ENCODE peak calls at places on chromosomes 4 and X, in five cellular contexts. S is A172; K is stimulated activated CD8-positive, alpha-beta memory T cell treated with anti-CD3 and anti-CD28 coated beads, Interleukin-7, amount 100 ng/mL, for 1 hour; H is ureter; W is kidney glomerular epithelial cell. Z is an unnamed sample.

GRCh38 chr4:44038811-44039210 is 409.8 kb downstream of the KCTD8 start:
- DNase-seq in W (no peak), K (no peak), S (no peak), H (no peak), Z (no peak)

GRCh38 chr4:17664755-17665154 is 50.3 kb downstream of the MED28 start:
- DNase-seq in W (no peak), H (no peak), K (no peak), S (no peak), Z (no peak)

GRCh38 chrX:109533631-109534030 is 3.0 kb upstream of the NXT2 start:
- DNase-seq in S (no peak), K (no peak), H (no peak), W (no peak), Z (no peak)

GRCh38 chrX:150041208-150041607 is 102.9 kb upstream of the EOLA2 start:
- DNase-seq in S (no peak), K (no peak), W (no peak), H (no peak), Z (no peak)

GRCh38 chr4:721261-722171 is 15.9 kb downstream of the PCGF3 start:
- DNase-seq in W (peak; percentile 58), S (no peak), H (no peak), K (no peak), Z (no peak)

GRCh38 chr4:182014164-182014563 is 229.0 kb upstream of the TENM3 start:
- DNase-seq in K (no peak), H (no peak), S (no peak), W (no peak), Z (no peak)

GRCh38 chr4:109864134-109864533 is 16.2 kb downstream of the LRIT3 start:
- DNase-seq in H (no peak), S (no peak), W (no peak), K (no peak), Z (no peak)

GRCh38 chrX:36856849-36857248 is 151.3 kb upstream of the FAM47C start:
- DNase-seq in H (no peak), W (no peak), K (no peak), S (no peak), Z (no peak)

GRCh38 chrX:46587158-46587557 is 13.6 kb downstream of the CHST7 start:
- DNase-seq in S (no peak), K (no peak), H (no peak), W (peak; percentile 10), Z (no peak)

GRCh38 chr4:61638600-61638999 is 438.5 kb downstream of the ADGRL3 start:
- DNase-seq in H (no peak), K (no peak), W (no peak), S (no peak), Z (no peak)

Z was measured in cerebellar nuclear complex.